ENCODE peak calls at places on chromosomes 7 and 10, in six cellular contexts. R is fibroblast of lung, C is endothelial cell, S is suprapubic skin, T is IMR-90, V is cardiac fibroblast. W is an unnamed sample.
A peak's percentile ranks its signal among the peaks of the same experiment; 100 is the strongest.

GRCh38 chr10:46250481-46250880 is 36.3 kb upstream of the ANTXRL start:
- DNase-seq in R (no peak), C (no peak), S (no peak), T (no peak), V (no peak), W (no peak)

GRCh38 chr7:94507962-94508361 is 1.6 kb upstream of the CASD1 start:
- DNase-seq in R (no peak), C (no peak), S (no peak), T (no peak), V (no peak), W (no peak)

GRCh38 chr7:93728292-93728691 is 153.8 kb upstream of the CALCR start:
- DNase-seq in R (no peak), C (no peak), S (no peak), T (no peak), V (no peak), W (no peak)

GRCh38 chr10:95480102-95480900 is 80.9 kb downstream of the SORBS1 start:
- DNase-seq in R (no peak), C (peak; percentile 61), S (no peak), T (no peak), V (peak; percentile 22), W (no peak)

GRCh38 chr7:33764752-33765451 is 140.4 kb upstream of the BMPER start:
- DNase-seq in R (peak; percentile 77), C (no peak), S (no peak), T (peak; percentile 93), V (peak; percentile 91), W (no peak)

GRCh38 chr10:91034494-91035157 is 113.7 kb upstream of the ANKRD1 start:
- DNase-seq in R (peak; percentile 78), C (no peak), S (no peak), T (peak; percentile 19), V (peak; percentile 79), W (no peak)

GRCh38 chr7:155299539-155300202 is 2.0 kb downstream of the INSIG1 start:
- DNase-seq in R (no peak), C (no peak), S (no peak), T (no peak), V (no peak), W (no peak)

GRCh38 chr7:5690931-5691461 is 90.5 kb downstream of the RNF216 start:
- DNase-seq in R (peak; percentile 55), C (no peak), S (no peak), T (no peak), V (peak; percentile 35), W (no peak)

GRCh38 chr10:122267849-122268737 is 3.0 kb upstream of the BTBD16 start:
- DNase-seq in R (peak; percentile 30), C (peak; percentile 73), S (peak; percentile 81), T (peak; percentile 25), V (peak; percentile 45), W (peak; percentile 24)

GRCh38 chr7:95922191-95922590 is 149.8 kb downstream of the DYNC1I1 start:
- DNase-seq in R (no peak), C (no peak), S (no peak), T (no peak), V (peak; percentile 50), W (no peak)

GRCh38 chr7:144835166-144835611 is 664 bp downstream of the TPK1 start:
- DNase-seq in R (peak; percentile 65), C (peak; percentile 34), S (no peak), T (peak; percentile 13), V (peak; percentile 65), W (no peak)

GRCh38 chr10:22598488-22598887 is 115.9 kb downstream of the PIP4K2A start:
- DNase-seq in R (no peak), C (no peak), S (no peak), T (no peak), V (no peak), W (no peak)

GRCh38 chr7:1531263-1531978 is 919 bp downstream of the MAFK start:
- DNase-seq in R (no peak), C (no peak), S (no peak), T (peak; percentile 41), V (no peak), W (peak; percentile 47)

GRCh38 chr7:41955475-41956243 is 252.8 kb upstream of the INHBA start:
- DNase-seq in R (peak; percentile 99), C (peak; percentile 47), S (peak; percentile 95), T (peak; percentile 99), V (peak; percentile 99), W (no peak)

GRCh38 chr10:69734416-69734796 is 67.3 kb upstream of the COL13A1 start:
- DNase-seq in R (no peak), C (no peak), S (no peak), T (no peak), V (no peak), W (no peak)

GRCh38 chr10:123391275-123392028 is 237.2 kb downstream of the BUB3 start:
- DNase-seq in R (no peak), C (no peak), S (no peak), T (no peak), V (no peak), W (no peak)

GRCh38 chr10:132716691-132717490 is 69.1 kb downstream of the NKX6-2 start:
- DNase-seq in R (no peak), C (no peak), S (peak; percentile 61), T (no peak), V (no peak), W (no peak)

GRCh38 chr7:30143748-30144251 is 9.0 kb downstream of the MTURN start:
- DNase-seq in R (peak; percentile 43), C (no peak), S (no peak), T (peak; percentile 62), V (peak; percentile 66), W (no peak)

GRCh38 chr7:51113962-51114361 is 202.6 kb downstream of the COBL start:
- DNase-seq in R (no peak), C (no peak), S (no peak), T (no peak), V (no peak), W (no peak)

GRCh38 chr10:12372846-12373245 is 23.5 kb downstream of the CAMK1D start:
- DNase-seq in R (no peak), C (no peak), S (no peak), T (no peak), V (no peak), W (no peak)

GRCh38 chr10:21602313-21602712 is 68.3 kb downstream of the MLLT10 start:
- DNase-seq in R (no peak), C (no peak), S (no peak), T (peak; percentile 42), V (no peak), W (no peak)

GRCh38 chr7:132352774-132353173 is 223.5 kb downstream of the PLXNA4 start:
- DNase-seq in R (peak; percentile 80), C (no peak), S (no peak), T (no peak), V (no peak), W (no peak)

GRCh38 chr7:44114586-44115310 is 8.6 kb downstream of the POLD2 start:
- DNase-seq in R (no peak), C (no peak), S (no peak), T (no peak), V (no peak), W (no peak)

GRCh38 chr10:21285742-21286311 is 239.7 kb downstream of the SKIDA1 start:
- DNase-seq in R (no peak), C (no peak), S (no peak), T (peak; percentile 21), V (no peak), W (no peak)

GRCh38 chr10:43196131-43196980 is 58.1 kb downstream of the CSGALNACT2 start:
- DNase-seq in R (no peak), C (no peak), S (no peak), T (no peak), V (no peak), W (no peak)

GRCh38 chr10:43198682-43199005 is 60.4 kb downstream of the CSGALNACT2 start:
- DNase-seq in R (no peak), C (no peak), S (peak; percentile 48), T (no peak), V (no peak), W (no peak)

GRCh38 chr10:43199088-43199683 is 60.9 kb downstream of the CSGALNACT2 start:
- DNase-seq in R (no peak), C (no peak), S (peak; percentile 73), T (no peak), V (no peak), W (no peak)

GRCh38 chr10:43196981-43197833 is 59.0 kb downstream of the CSGALNACT2 start:
- DNase-seq in R (no peak), C (no peak), S (no peak), T (no peak), V (no peak), W (no peak)

GRCh38 chr10:43197834-43198681 is 59.8 kb downstream of the CSGALNACT2 start:
- DNase-seq in R (no peak), C (peak; percentile 60), S (peak; percentile 75), T (no peak), V (peak; percentile 28), W (no peak)
- TF ChIP-seq CTCF in R (peak; percentile 17), C (peak; percentile 50), S (no peak), T (peak; percentile 33), V (peak; percentile 53), W (no peak)

GRCh38 chr10:48406204-48406603 is 99.7 kb downstream of the MAPK8 start:
- DNase-seq in R (peak; percentile 19), C (no peak), S (no peak), T (peak; percentile 71), V (peak; percentile 46), W (no peak)
- TF ChIP-seq CTCF in R (no peak), C (no peak), S (no peak), T (no peak), V (no peak), W (no peak)

GRCh38 chr7:100452513-100452912 is 11.5 kb downstream of the SPACDR start:
- DNase-seq in R (no peak), C (no peak), S (no peak), T (no peak), V (no peak), W (no peak)
- TF ChIP-seq CTCF in R (no peak), C (no peak), S (no peak), T (no peak), V (no peak), W (no peak)

DNA sequence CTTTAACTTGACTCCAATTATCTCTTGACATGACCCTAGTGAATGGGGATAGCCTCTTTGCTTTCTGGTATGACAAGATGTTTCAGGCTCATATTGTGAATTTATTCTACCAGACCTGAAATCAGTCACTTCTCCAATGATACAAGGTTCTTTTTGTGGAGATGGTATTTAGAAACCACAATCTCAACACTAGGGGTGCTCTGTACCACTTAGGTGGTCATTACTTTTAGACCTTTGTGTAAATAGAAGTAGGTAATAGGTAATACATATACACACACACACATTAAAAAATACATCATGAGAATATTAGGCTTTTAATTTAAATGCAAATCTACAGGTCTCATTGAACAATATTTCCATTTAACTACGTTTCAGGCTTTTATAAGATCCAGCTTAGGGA is 199.0 kb upstream of the RHOBTB1 start:
- DNase-seq in R (no peak), C (no peak), S (no peak), T (no peak), V (no peak), W (no peak)
- TF ChIP-seq CTCF in R (no peak), C (no peak), S (no peak), T (no peak), V (no peak), W (no peak)

DNA sequence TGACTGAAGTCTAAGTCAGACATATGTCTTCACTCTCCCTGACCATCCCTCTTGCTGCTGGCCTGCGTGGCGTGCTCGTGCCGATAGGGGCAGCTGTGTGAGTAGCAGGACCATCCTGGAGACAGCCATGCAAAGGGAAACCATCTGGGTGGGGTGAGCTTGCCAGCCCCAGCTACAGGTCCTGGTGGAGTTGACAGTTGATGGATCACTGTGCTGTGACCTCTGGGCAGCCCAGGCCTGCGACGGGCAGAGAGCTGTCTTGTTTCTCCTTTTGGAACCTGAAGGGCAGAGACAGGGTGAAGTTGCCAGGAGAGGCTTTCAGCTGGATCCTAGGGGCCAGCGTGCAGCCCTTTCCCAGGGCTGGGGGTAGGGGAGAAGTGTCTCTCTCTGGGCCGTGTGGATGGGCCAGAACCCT is 44.7 kb downstream of the GRK5 start:
- DNase-seq in R (peak; percentile 49), C (no peak), S (no peak), T (peak; percentile 37), V (peak; percentile 56), W (no peak)
- TF ChIP-seq CTCF in R (peak; percentile 24), C (no peak), S (peak; percentile 9), T (peak; percentile 31), V (peak; percentile 62), W (no peak)

W was measured in activated B cell treated with CpG ODN at 0.5 μM for 24 hours.